ENCODE peak calls at places on chromosomes 5 and 9, in six cellular contexts. One of them, this sample, is unnamed.

GRCh38 chr9:92350129-92350739 is 24.5 kb downstream of the CENPP start:
- DNase-seq in suprapubic skin: no peak
- DNase-seq in A549: no peak
- DNase-seq in transverse colon: no peak
- DNase-seq in ovary: no peak
- DNase-seq in sigmoid colon: no peak
- DNase-seq in this sample: no peak

GRCh38 chr5:150562832-150563231 is 54.9 kb downstream of the NDST1 start:
- DNase-seq in suprapubic skin: no peak
- DNase-seq in A549: peak
- DNase-seq in transverse colon: peak
- DNase-seq in ovary: no peak
- DNase-seq in sigmoid colon: no peak
- DNase-seq in this sample: no peak

GRCh38 chr9:89591291-89592200 is 13.3 kb upstream of the GADD45G start:
- DNase-seq in suprapubic skin: no peak
- DNase-seq in A549: no peak
- DNase-seq in transverse colon: no peak
- DNase-seq in ovary: no peak
- DNase-seq in sigmoid colon: no peak
- DNase-seq in this sample: no peak

GRCh38 chr5:7348168-7348802 is 47.7 kb upstream of the ADCY2 start:
- DNase-seq in suprapubic skin: no peak
- DNase-seq in A549: no peak
- DNase-seq in transverse colon: no peak
- DNase-seq in ovary: no peak
- DNase-seq in sigmoid colon: no peak
- DNase-seq in this sample: no peak

GRCh38 chr5:56669534-56670483 is 145.5 kb upstream of the MAP3K1 start:
- DNase-seq in suprapubic skin: peak
- DNase-seq in A549: no peak
- DNase-seq in transverse colon: peak
- DNase-seq in ovary: no peak
- DNase-seq in sigmoid colon: peak
- DNase-seq in this sample: peak

GRCh38 chr5:107457138-107457537 is 213.6 kb downstream of the EFNA5 start:
- DNase-seq in suprapubic skin: no peak
- DNase-seq in A549: no peak
- DNase-seq in transverse colon: no peak
- DNase-seq in ovary: no peak
- DNase-seq in sigmoid colon: no peak
- DNase-seq in this sample: no peak

GRCh38 chr5:178325311-178326053 is 92.9 kb upstream of the PHYKPL start:
- DNase-seq in suprapubic skin: no peak
- DNase-seq in A549: no peak
- DNase-seq in transverse colon: no peak
- DNase-seq in ovary: no peak
- DNase-seq in sigmoid colon: no peak
- DNase-seq in this sample: no peak

GRCh38 chr9:114371986-114372917 is 15.5 kb downstream of the AKNA start:
- DNase-seq in suprapubic skin: no peak
- DNase-seq in A549: no peak
- DNase-seq in transverse colon: peak
- DNase-seq in ovary: peak
- DNase-seq in sigmoid colon: peak
- DNase-seq in this sample: no peak

GRCh38 chr9:114029311-114030170 is 48.6 kb downstream of the AMBP start:
- DNase-seq in suprapubic skin: peak
- DNase-seq in A549: no peak
- DNase-seq in transverse colon: no peak
- DNase-seq in ovary: no peak
- DNase-seq in sigmoid colon: peak
- DNase-seq in this sample: no peak

GRCh38 chr9:137432687-137433348 is 8.3 kb downstream of the ENTPD8 start:
- DNase-seq in suprapubic skin: peak
- DNase-seq in A549: no peak
- DNase-seq in transverse colon: no peak
- DNase-seq in ovary: no peak
- DNase-seq in sigmoid colon: no peak
- DNase-seq in this sample: no peak
- TF ChIP-seq EP300 in suprapubic skin: no peak
- TF ChIP-seq EP300 in A549: no peak
- TF ChIP-seq EP300 in transverse colon: no peak
- TF ChIP-seq EP300 in ovary: no peak
- TF ChIP-seq EP300 in sigmoid colon: no peak
- TF ChIP-seq EP300 in this sample: no peak

GRCh38 chr9:126719677-126720435 is 85.0 kb upstream of the ZBTB43 start:
- DNase-seq in suprapubic skin: peak
- DNase-seq in A549: no peak
- DNase-seq in transverse colon: peak
- DNase-seq in ovary: no peak
- DNase-seq in sigmoid colon: peak
- DNase-seq in this sample: peak
- TF ChIP-seq EP300 in suprapubic skin: no peak
- TF ChIP-seq EP300 in A549: no peak
- TF ChIP-seq EP300 in transverse colon: no peak
- TF ChIP-seq EP300 in ovary: no peak
- TF ChIP-seq EP300 in sigmoid colon: no peak
- TF ChIP-seq EP300 in this sample: no peak

GRCh38 chr9:97629136-97629535 is 4.0 kb downstream of the TSTD2 start:
- DNase-seq in suprapubic skin: no peak
- DNase-seq in A549: no peak
- DNase-seq in transverse colon: no peak
- DNase-seq in ovary: no peak
- DNase-seq in sigmoid colon: no peak
- DNase-seq in this sample: no peak
- TF ChIP-seq EP300 in suprapubic skin: no peak
- TF ChIP-seq EP300 in A549: no peak
- TF ChIP-seq EP300 in transverse colon: no peak
- TF ChIP-seq EP300 in ovary: no peak
- TF ChIP-seq EP300 in sigmoid colon: no peak
- TF ChIP-seq EP300 in this sample: no peak

DNA sequence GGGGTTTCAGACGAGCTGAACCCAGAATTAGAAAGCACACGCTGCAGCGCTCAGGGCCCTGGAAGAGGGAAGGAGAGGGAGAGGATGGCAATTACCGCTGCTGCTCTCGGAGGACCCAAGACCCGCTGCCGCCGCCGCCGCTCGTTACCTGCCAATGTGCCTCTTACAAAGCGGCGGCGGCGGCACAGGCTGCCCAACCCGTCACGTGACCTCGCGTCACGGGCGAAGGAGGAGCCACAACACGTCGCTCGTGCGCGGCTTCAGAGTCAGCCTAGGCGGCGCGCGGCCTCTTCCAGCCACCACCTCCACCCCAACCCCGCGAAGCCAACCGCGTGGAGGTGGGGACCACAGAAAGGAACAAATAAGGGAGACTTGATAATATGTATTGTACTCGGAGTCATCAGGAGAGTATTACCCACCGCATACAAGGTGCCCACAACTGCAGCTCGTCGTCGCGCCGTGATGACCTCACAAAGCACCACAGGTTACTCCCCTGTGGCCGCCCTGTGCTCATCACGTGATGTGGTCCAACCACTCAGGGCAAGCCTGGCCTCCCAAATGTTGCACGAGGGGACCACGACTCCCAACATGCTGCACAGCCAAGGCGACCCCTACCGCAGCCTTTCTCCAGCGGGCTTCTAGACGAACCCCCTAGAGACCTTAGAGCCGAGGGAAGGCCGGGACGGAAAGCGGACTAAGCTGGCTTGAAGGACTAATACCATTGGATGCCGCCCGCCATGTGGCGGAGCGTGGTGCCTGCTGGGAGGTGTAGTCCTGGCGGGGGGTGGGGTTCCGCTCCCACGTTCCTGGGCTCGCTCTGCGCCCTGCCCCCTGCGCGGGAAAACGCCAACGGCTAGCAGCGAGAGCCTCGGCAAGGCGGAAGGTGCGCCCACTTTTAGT is at the start of gene UBAP2:
- DNase-seq in suprapubic skin: peak
- DNase-seq in A549: peak
- DNase-seq in transverse colon: peak
- DNase-seq in ovary: peak
- DNase-seq in sigmoid colon: peak
- DNase-seq in this sample: peak
- TF ChIP-seq EP300 in suprapubic skin: no peak
- TF ChIP-seq EP300 in A549: no peak
- TF ChIP-seq EP300 in transverse colon: no peak
- TF ChIP-seq EP300 in ovary: no peak
- TF ChIP-seq EP300 in sigmoid colon: no peak
- TF ChIP-seq EP300 in this sample: peak

GRCh38 chr5:1495525-1495897 is 28.2 kb downstream of the LPCAT1 start:
- DNase-seq in suprapubic skin: no peak
- DNase-seq in A549: no peak
- DNase-seq in transverse colon: no peak
- DNase-seq in ovary: no peak
- DNase-seq in sigmoid colon: no peak
- DNase-seq in this sample: no peak

GRCh38 chr5:1497271-1497777 is 26.4 kb downstream of the LPCAT1 start:
- DNase-seq in suprapubic skin: no peak
- DNase-seq in A549: no peak
- DNase-seq in transverse colon: peak
- DNase-seq in ovary: no peak
- DNase-seq in sigmoid colon: no peak
- DNase-seq in this sample: no peak

GRCh38 chr5:1499851-1500250 is 23.9 kb downstream of the LPCAT1 start:
- DNase-seq in suprapubic skin: no peak
- DNase-seq in A549: no peak
- DNase-seq in transverse colon: no peak
- DNase-seq in ovary: no peak
- DNase-seq in sigmoid colon: no peak
- DNase-seq in this sample: no peak

GRCh38 chr5:1498623-1499416 is 24.9 kb downstream of the LPCAT1 start:
- DNase-seq in suprapubic skin: no peak
- DNase-seq in A549: no peak
- DNase-seq in transverse colon: no peak
- DNase-seq in ovary: no peak
- DNase-seq in sigmoid colon: no peak
- DNase-seq in this sample: no peak

GRCh38 chr5:1497795-1498622 is 25.8 kb downstream of the LPCAT1 start:
- DNase-seq in suprapubic skin: no peak
- DNase-seq in A549: no peak
- DNase-seq in transverse colon: peak
- DNase-seq in ovary: no peak
- DNase-seq in sigmoid colon: no peak
- DNase-seq in this sample: no peak
- TF ChIP-seq EP300 in suprapubic skin: no peak
- TF ChIP-seq EP300 in A549: no peak
- TF ChIP-seq EP300 in transverse colon: no peak
- TF ChIP-seq EP300 in ovary: no peak
- TF ChIP-seq EP300 in sigmoid colon: no peak
- TF ChIP-seq EP300 in this sample: no peak

GRCh38 chr5:139650689-139651501 is 2.7 kb downstream of the CXXC5 start:
- DNase-seq in suprapubic skin: peak
- DNase-seq in A549: no peak
- DNase-seq in transverse colon: peak
- DNase-seq in ovary: no peak
- DNase-seq in sigmoid colon: peak
- DNase-seq in this sample: peak
- TF ChIP-seq EP300 in suprapubic skin: no peak
- TF ChIP-seq EP300 in A549: no peak
- TF ChIP-seq EP300 in transverse colon: no peak
- TF ChIP-seq EP300 in ovary: no peak
- TF ChIP-seq EP300 in sigmoid colon: no peak
- TF ChIP-seq EP300 in this sample: no peak

GRCh38 chr5:156914371-156914737 is 48.7 kb downstream of the TIMD4 start:
- DNase-seq in suprapubic skin: no peak
- DNase-seq in A549: no peak
- DNase-seq in transverse colon: no peak
- DNase-seq in ovary: no peak
- DNase-seq in sigmoid colon: no peak
- DNase-seq in this sample: no peak

GRCh38 chr5:156920861-156921431 is 42.1 kb downstream of the TIMD4 start:
- DNase-seq in suprapubic skin: no peak
- DNase-seq in A549: no peak
- DNase-seq in transverse colon: no peak
- DNase-seq in ovary: no peak
- DNase-seq in sigmoid colon: no peak
- DNase-seq in this sample: no peak

GRCh38 chr5:156922207-156922792 is 40.7 kb downstream of the TIMD4 start:
- DNase-seq in suprapubic skin: no peak
- DNase-seq in A549: no peak
- DNase-seq in transverse colon: no peak
- DNase-seq in ovary: no peak
- DNase-seq in sigmoid colon: no peak
- DNase-seq in this sample: no peak

GRCh38 chr5:156918311-156918845 is 44.6 kb downstream of the TIMD4 start:
- DNase-seq in suprapubic skin: no peak
- DNase-seq in A549: no peak
- DNase-seq in transverse colon: no peak
- DNase-seq in ovary: no peak
- DNase-seq in sigmoid colon: no peak
- DNase-seq in this sample: no peak

GRCh38 chr5:156920042-156920860 is 42.8 kb downstream of the TIMD4 start:
- DNase-seq in suprapubic skin: no peak
- DNase-seq in A549: no peak
- DNase-seq in transverse colon: peak
- DNase-seq in ovary: no peak
- DNase-seq in sigmoid colon: no peak
- DNase-seq in this sample: no peak
- TF ChIP-seq EP300 in suprapubic skin: no peak
- TF ChIP-seq EP300 in A549: no peak
- TF ChIP-seq EP300 in transverse colon: no peak
- TF ChIP-seq EP300 in ovary: no peak
- TF ChIP-seq EP300 in sigmoid colon: no peak
- TF ChIP-seq EP300 in this sample: no peak

GRCh38 chr5:173486355-173486754 is 130.1 kb downstream of the BOD1 start:
- DNase-seq in suprapubic skin: no peak
- DNase-seq in A549: no peak
- DNase-seq in transverse colon: no peak
- DNase-seq in ovary: no peak
- DNase-seq in sigmoid colon: no peak
- DNase-seq in this sample: no peak
- TF ChIP-seq EP300 in suprapubic skin: peak
- TF ChIP-seq EP300 in A549: no peak
- TF ChIP-seq EP300 in transverse colon: no peak
- TF ChIP-seq EP300 in ovary: no peak
- TF ChIP-seq EP300 in sigmoid colon: peak
- TF ChIP-seq EP300 in this sample: peak

GRCh38 chr9:76296561-76297276 is 97.5 kb downstream of the RFK start:
- DNase-seq in suprapubic skin: no peak
- DNase-seq in A549: no peak
- DNase-seq in transverse colon: no peak
- DNase-seq in ovary: no peak
- DNase-seq in sigmoid colon: no peak
- DNase-seq in this sample: no peak
- TF ChIP-seq EP300 in suprapubic skin: no peak
- TF ChIP-seq EP300 in A549: no peak
- TF ChIP-seq EP300 in transverse colon: no peak
- TF ChIP-seq EP300 in ovary: no peak
- TF ChIP-seq EP300 in sigmoid colon: no peak
- TF ChIP-seq EP300 in this sample: no peak

GRCh38 chr9:2126331-2126789 is 111.2 kb downstream of the SMARCA2 start:
- DNase-seq in suprapubic skin: no peak
- DNase-seq in A549: no peak
- DNase-seq in transverse colon: no peak
- DNase-seq in ovary: peak
- DNase-seq in sigmoid colon: peak
- DNase-seq in this sample: no peak
- TF ChIP-seq EP300 in suprapubic skin: no peak
- TF ChIP-seq EP300 in A549: no peak
- TF ChIP-seq EP300 in transverse colon: peak
- TF ChIP-seq EP300 in ovary: no peak
- TF ChIP-seq EP300 in sigmoid colon: peak
- TF ChIP-seq EP300 in this sample: peak

This sample was measured in stomach.